ENCODE peak calls at places on chromosomes 3 and 15, in seven cellular contexts. Y is pulmonary artery endothelial cell, T is iPS DF 19.7, K is posterior cingulate gyrus, A is D341Med, J is NCI-H774, R is NCI-H748 treated with DMSO at 0.1 percent for 48 hours. L is an unnamed sample.

GRCh38 chr3:81581966-81582599 is 179.4 kb downstream of the GBE1 start:
- DNase-seq in Y (peak), K (no peak), R (no peak), A (peak), J (no peak), T (no peak), L (peak)

GRCh38 chr3:124516333-124516732 is 213.9 kb upstream of the UMPS start:
- DNase-seq in A (no peak), Y (no peak), J (no peak), K (no peak), T (no peak), R (no peak), L (no peak)

GRCh38 chr3:13452490-13453335 is 27.4 kb upstream of the HDAC11 start:
- DNase-seq in R (peak), J (peak), T (no peak), Y (no peak), A (no peak), K (no peak), L (peak)

GRCh38 chr3:12117473-12117872 is 41.2 kb downstream of the TIMP4 start:
- DNase-seq in T (no peak), Y (no peak), J (no peak), A (no peak), R (no peak), K (no peak), L (no peak)

GRCh38 chr3:56303508-56303907 is 164.8 kb downstream of the ERC2 start:
- DNase-seq in R (no peak), K (no peak), Y (no peak), A (peak), T (peak), J (no peak), L (peak)

GRCh38 chr3:99925584-99925983 is 107.9 kb downstream of the CMSS1 start:
- DNase-seq in T (no peak), R (no peak), J (peak), Y (peak), A (peak), K (no peak), L (no peak)

GRCh38 chr15:72033285-72033684 is 84.7 kb downstream of the MYO9A start:
- DNase-seq in R (no peak), J (no peak), Y (no peak), A (no peak), K (no peak), T (no peak), L (no peak)

GRCh38 chr3:58137306-58137705 is 73.5 kb downstream of the DNASE1L3 start:
- DNase-seq in R (no peak), J (no peak), K (no peak), A (no peak), T (no peak), Y (no peak), L (no peak)

GRCh38 chr15:75045332-75046015 is 22.1 kb downstream of the PPCDC start:
- DNase-seq in A (no peak), J (no peak), T (no peak), Y (no peak), K (no peak), R (no peak), L (no peak)

GRCh38 chr15:98485451-98485850 is 162.9 kb upstream of the IGF1R start:
- DNase-seq in Y (no peak), T (no peak), R (no peak), J (no peak), A (no peak), K (no peak), L (no peak)

GRCh38 chr3:12871404-12871983 is 30.1 kb upstream of the RPL32 start:
- DNase-seq in T (no peak), R (no peak), J (no peak), Y (no peak), K (no peak), A (no peak), L (no peak)

GRCh38 chr3:148884261-148884660 is 19.2 kb downstream of the CPA3 start:
- DNase-seq in J (no peak), T (no peak), A (no peak), K (no peak), R (no peak), Y (no peak), L (no peak)

GRCh38 chr15:97036301-97036700 is 705.8 kb downstream of the NR2F2 start:
- DNase-seq in J (no peak), A (no peak), T (no peak), Y (no peak), K (no peak), R (no peak), L (no peak)

GRCh38 chr3:184126006-184126405 is 9.2 kb upstream of the EIF2B5 start:
- DNase-seq in K (no peak), T (no peak), R (no peak), Y (no peak), A (no peak), J (no peak), L (no peak)

GRCh38 chr3:54393150-54393549 is 270.8 kb downstream of the CACNA2D3 start:
- DNase-seq in T (no peak), J (no peak), Y (no peak), R (no peak), K (no peak), A (no peak), L (no peak)

GRCh38 chr3:23490459-23490858 is 287.3 kb downstream of the UBE2E2 start:
- DNase-seq in T (no peak), K (no peak), A (no peak), R (no peak), J (no peak), Y (peak), L (no peak)

GRCh38 chr15:98071786-98072185 is 111.3 kb downstream of the ARRDC4 start:
- DNase-seq in J (no peak), T (no peak), K (no peak), A (no peak), R (no peak), Y (no peak), L (no peak)

GRCh38 chr3:73622135-73622534 is 2.6 kb downstream of the PDZRN3 start:
- DNase-seq in Y (no peak), K (no peak), A (no peak), J (peak), R (peak), T (no peak), L (peak)